ENCODE peak calls at places on chromosomes 12 and 14, in four cellular contexts. C is tibial artery, U is fibroblast of lung, S is body of pancreas. T is an unnamed sample.

GRCh38 chr12:103387385-103387784 is 108.4 kb downstream of the C12orf42 start:
- DNase-seq in S (no peak), C (no peak), U (no peak), T (no peak)

GRCh38 chr12:76633415-76633814 is 73.8 kb upstream of the OSBPL8 start:
- DNase-seq in C (no peak), U (no peak), S (no peak), T (no peak)

GRCh38 chr12:1302471-1302870 is 291.9 kb downstream of the FBXL14 start:
- DNase-seq in U (no peak), C (no peak), S (no peak), T (no peak)

GRCh38 chr12:9798008-9798619 is 29.2 kb upstream of the KLRF1 start:
- DNase-seq in S (peak), U (peak), C (no peak), T (peak)

GRCh38 chr12:125773033-125773432 is 707.8 kb downstream of the AACS start:
- DNase-seq in S (no peak), U (no peak), C (no peak), T (no peak)

GRCh38 chr12:19945559-19946485 is 422.5 kb upstream of the PDE3A start:
- DNase-seq in S (no peak), C (no peak), U (peak), T (no peak)

GRCh38 chr12:10618338-10618987 is 5.1 kb upstream of the MAGOHB start:
- DNase-seq in C (no peak), S (no peak), U (peak), T (peak)

GRCh38 chr12:103656291-103656690 is 69.2 kb downstream of the STAB2 start:
- DNase-seq in C (no peak), U (no peak), S (no peak), T (no peak)

GRCh38 chr12:43711348-43711747 is 47.2 kb downstream of the PUS7L start:
- DNase-seq in C (no peak), S (no peak), U (no peak), T (no peak)

GRCh38 chr14:53539489-53540126 is 386.5 kb upstream of the DDHD1 start:
- DNase-seq in S (peak), U (peak), C (peak), T (no peak)

GRCh38 chr12:131950182-131950913 is 606 bp downstream of the EP400 start:
- DNase-seq in C (peak), U (no peak), S (peak), T (no peak)

GRCh38 chr12:116832353-116832752 is 48.9 kb downstream of the HRK start:
- DNase-seq in C (no peak), S (no peak), U (no peak), T (no peak)

GRCh38 chr14:105198588-105198987 is 17.5 kb upstream of the NUDT14 start:
- DNase-seq in C (no peak), U (no peak), S (no peak), T (no peak)

GRCh38 chr14:105196228-105196960 is 15.3 kb upstream of the NUDT14 start:
- DNase-seq in S (no peak), C (no peak), U (no peak), T (no peak)

GRCh38 chr14:105199093-105199492 is 18.0 kb upstream of the NUDT14 start:
- DNase-seq in U (no peak), S (no peak), C (no peak), T (no peak)

GRCh38 chr14:105195533-105196227 is 14.6 kb upstream of the NUDT14 start:
- DNase-seq in U (no peak), S (no peak), C (no peak), T (no peak)

GRCh38 chr14:105197274-105197673 is 16.2 kb upstream of the NUDT14 start:
- DNase-seq in C (no peak), S (no peak), U (peak), T (no peak)
- H3K4me3 ChIP-seq in C (no peak), S (no peak), U (no peak), T (no peak)

GRCh38 chr14:67517083-67517482 is 16.0 kb upstream of the PLEKHH1 start:
- DNase-seq in U (no peak), S (peak), C (no peak), T (no peak)
- TF ChIP-seq CTCF in U (no peak), S (peak), C (no peak), T (peak)

GRCh38 chr14:65096323-65097089 is 5.8 kb downstream of the MAX start:
- DNase-seq in U (peak), S (no peak), C (no peak), T (no peak)

GRCh38 chr14:65101631-65102440 is 481 bp downstream of the MAX start:
- DNase-seq in U (no peak), C (peak), S (no peak), T (no peak)

GRCh38 chr14:65095633-65096205 is 6.6 kb downstream of the MAX start:
- DNase-seq in S (peak), U (peak), C (peak), T (no peak)

GRCh38 chr14:65100905-65101541 is 1.3 kb downstream of the MAX start:
- DNase-seq in S (no peak), U (peak), C (no peak), T (no peak)

GRCh38 chr14:65098586-65098985 is 3.7 kb downstream of the MAX start:
- DNase-seq in C (no peak), U (peak), S (no peak), T (no peak)
- H3K4me3 ChIP-seq in C (peak), U (peak), S (no peak), T (peak)

GRCh38 chr12:27936196-27936595 is 36.3 kb downstream of the PTHLH start:
- DNase-seq in U (peak), C (no peak), S (no peak), T (no peak)
- TF ChIP-seq CTCF in U (peak), C (no peak), S (no peak), T (no peak)

GRCh38 chr12:49703647-49704137 is 3.5 kb downstream of the FMNL3 start:
- DNase-seq in U (peak), C (no peak), S (no peak), T (no peak)
- H3K4me3 ChIP-seq in U (no peak), C (no peak), S (no peak), T (no peak)

T was measured in epithelial cell of proximal tubule.